ENCODE peak calls at places on chromosome 4, in seven cellular contexts. One of them, this sample, is unnamed.

GRCh38 chr4:168574581-168575295 is 77.9 kb downstream of the PALLD start:
- DNase-seq in uterus: no peak
- DNase-seq in AG10803: no peak
- DNase-seq in cardiac fibroblast: peak
- DNase-seq in heart right ventricle: no peak
- DNase-seq in epithelial cell of esophagus: peak
- DNase-seq in fibroblast of pulmonary artery: no peak
- DNase-seq in this sample: no peak

GRCh38 chr4:151658959-151659593 is 101.7 kb downstream of the GATB start:
- DNase-seq in uterus: no peak
- DNase-seq in AG10803: peak
- DNase-seq in cardiac fibroblast: peak
- DNase-seq in heart right ventricle: no peak
- DNase-seq in epithelial cell of esophagus: no peak
- DNase-seq in fibroblast of pulmonary artery: peak
- DNase-seq in this sample: no peak

GRCh38 chr4:88244821-88245579 is 39.4 kb downstream of the PPM1K start:
- DNase-seq in uterus: no peak
- DNase-seq in AG10803: no peak
- DNase-seq in cardiac fibroblast: no peak
- DNase-seq in heart right ventricle: no peak
- DNase-seq in epithelial cell of esophagus: no peak
- DNase-seq in fibroblast of pulmonary artery: no peak
- DNase-seq in this sample: no peak

GRCh38 chr4:124902111-124902510 is 189.6 kb upstream of the ANKRD50 start:
- DNase-seq in uterus: no peak
- DNase-seq in AG10803: no peak
- DNase-seq in cardiac fibroblast: no peak
- DNase-seq in heart right ventricle: no peak
- DNase-seq in epithelial cell of esophagus: no peak
- DNase-seq in fibroblast of pulmonary artery: no peak
- DNase-seq in this sample: no peak

GRCh38 chr4:2067446-2068197 is 8.5 kb downstream of the NAT8L start:
- DNase-seq in uterus: no peak
- DNase-seq in AG10803: no peak
- DNase-seq in cardiac fibroblast: no peak
- DNase-seq in heart right ventricle: no peak
- DNase-seq in epithelial cell of esophagus: no peak
- DNase-seq in fibroblast of pulmonary artery: no peak
- DNase-seq in this sample: peak

GRCh38 chr4:119207051-119207450 is 5.5 kb upstream of the USP53 start:
- DNase-seq in uterus: no peak
- DNase-seq in AG10803: peak
- DNase-seq in cardiac fibroblast: peak
- DNase-seq in heart right ventricle: no peak
- DNase-seq in epithelial cell of esophagus: no peak
- DNase-seq in fibroblast of pulmonary artery: peak
- DNase-seq in this sample: no peak

GRCh38 chr4:69092190-69092589 is 4.1 kb upstream of the UGT2B7 start:
- DNase-seq in uterus: no peak
- DNase-seq in AG10803: peak
- DNase-seq in cardiac fibroblast: peak
- DNase-seq in heart right ventricle: no peak
- DNase-seq in epithelial cell of esophagus: peak
- DNase-seq in fibroblast of pulmonary artery: peak
- DNase-seq in this sample: no peak

GRCh38 chr4:41418444-41418843 is 119.5 kb upstream of the LIMCH1 start:
- DNase-seq in uterus: no peak
- DNase-seq in AG10803: peak
- DNase-seq in cardiac fibroblast: peak
- DNase-seq in heart right ventricle: peak
- DNase-seq in epithelial cell of esophagus: no peak
- DNase-seq in fibroblast of pulmonary artery: peak
- DNase-seq in this sample: no peak

GRCh38 chr4:179867300-179867878 is 2375.8 kb upstream of the TENM3 start:
- DNase-seq in uterus: no peak
- DNase-seq in AG10803: no peak
- DNase-seq in cardiac fibroblast: peak
- DNase-seq in heart right ventricle: peak
- DNase-seq in epithelial cell of esophagus: peak
- DNase-seq in fibroblast of pulmonary artery: no peak
- DNase-seq in this sample: no peak

GRCh38 chr4:99252746-99253145 is 33.7 kb upstream of the ADH6 start:
- DNase-seq in uterus: no peak
- DNase-seq in AG10803: no peak
- DNase-seq in cardiac fibroblast: no peak
- DNase-seq in heart right ventricle: no peak
- DNase-seq in epithelial cell of esophagus: peak
- DNase-seq in fibroblast of pulmonary artery: no peak
- DNase-seq in this sample: no peak

GRCh38 chr4:62271107-62271506 is 1071.0 kb downstream of the ADGRL3 start:
- DNase-seq in uterus: no peak
- DNase-seq in AG10803: no peak
- DNase-seq in cardiac fibroblast: no peak
- DNase-seq in heart right ventricle: no peak
- DNase-seq in epithelial cell of esophagus: no peak
- DNase-seq in fibroblast of pulmonary artery: no peak
- DNase-seq in this sample: no peak

GRCh38 chr4:8904041-8904501 is 32.4 kb upstream of the HMX1 start:
- DNase-seq in uterus: no peak
- DNase-seq in AG10803: no peak
- DNase-seq in cardiac fibroblast: no peak
- DNase-seq in heart right ventricle: no peak
- DNase-seq in epithelial cell of esophagus: no peak
- DNase-seq in fibroblast of pulmonary artery: no peak
- DNase-seq in this sample: no peak

GRCh38 chr4:177308125-177308524 is 1.5 kb upstream of the NEIL3 start:
- DNase-seq in uterus: no peak
- DNase-seq in AG10803: peak
- DNase-seq in cardiac fibroblast: peak
- DNase-seq in heart right ventricle: no peak
- DNase-seq in epithelial cell of esophagus: peak
- DNase-seq in fibroblast of pulmonary artery: peak
- DNase-seq in this sample: no peak

GRCh38 chr4:53197760-53198150 is 168.1 kb downstream of the SCFD2 start:
- DNase-seq in uterus: no peak
- DNase-seq in AG10803: peak
- DNase-seq in cardiac fibroblast: peak
- DNase-seq in heart right ventricle: no peak
- DNase-seq in epithelial cell of esophagus: no peak
- DNase-seq in fibroblast of pulmonary artery: no peak
- DNase-seq in this sample: no peak

GRCh38 chr4:155675709-155676429 is 9.2 kb downstream of the GUCY1A1 start:
- DNase-seq in uterus: peak
- DNase-seq in AG10803: peak
- DNase-seq in cardiac fibroblast: no peak
- DNase-seq in heart right ventricle: no peak
- DNase-seq in epithelial cell of esophagus: peak
- DNase-seq in fibroblast of pulmonary artery: peak
- DNase-seq in this sample: no peak

GRCh38 chr4:184310171-184310567 is 92.5 kb upstream of the ENPP6 start:
- DNase-seq in uterus: no peak
- DNase-seq in AG10803: no peak
- DNase-seq in cardiac fibroblast: peak
- DNase-seq in heart right ventricle: no peak
- DNase-seq in epithelial cell of esophagus: peak
- DNase-seq in fibroblast of pulmonary artery: no peak
- DNase-seq in this sample: no peak

GRCh38 chr4:73836373-73837269 is at the start of gene CXCL6:
- DNase-seq in uterus: no peak
- DNase-seq in AG10803: no peak
- DNase-seq in cardiac fibroblast: peak
- DNase-seq in heart right ventricle: no peak
- DNase-seq in epithelial cell of esophagus: peak
- DNase-seq in fibroblast of pulmonary artery: peak
- DNase-seq in this sample: peak

GRCh38 chr4:10088135-10089010 is 28.2 kb downstream of the WDR1 start:
- DNase-seq in uterus: no peak
- DNase-seq in AG10803: no peak
- DNase-seq in cardiac fibroblast: no peak
- DNase-seq in heart right ventricle: no peak
- DNase-seq in epithelial cell of esophagus: peak
- DNase-seq in fibroblast of pulmonary artery: no peak
- DNase-seq in this sample: no peak

DNA sequence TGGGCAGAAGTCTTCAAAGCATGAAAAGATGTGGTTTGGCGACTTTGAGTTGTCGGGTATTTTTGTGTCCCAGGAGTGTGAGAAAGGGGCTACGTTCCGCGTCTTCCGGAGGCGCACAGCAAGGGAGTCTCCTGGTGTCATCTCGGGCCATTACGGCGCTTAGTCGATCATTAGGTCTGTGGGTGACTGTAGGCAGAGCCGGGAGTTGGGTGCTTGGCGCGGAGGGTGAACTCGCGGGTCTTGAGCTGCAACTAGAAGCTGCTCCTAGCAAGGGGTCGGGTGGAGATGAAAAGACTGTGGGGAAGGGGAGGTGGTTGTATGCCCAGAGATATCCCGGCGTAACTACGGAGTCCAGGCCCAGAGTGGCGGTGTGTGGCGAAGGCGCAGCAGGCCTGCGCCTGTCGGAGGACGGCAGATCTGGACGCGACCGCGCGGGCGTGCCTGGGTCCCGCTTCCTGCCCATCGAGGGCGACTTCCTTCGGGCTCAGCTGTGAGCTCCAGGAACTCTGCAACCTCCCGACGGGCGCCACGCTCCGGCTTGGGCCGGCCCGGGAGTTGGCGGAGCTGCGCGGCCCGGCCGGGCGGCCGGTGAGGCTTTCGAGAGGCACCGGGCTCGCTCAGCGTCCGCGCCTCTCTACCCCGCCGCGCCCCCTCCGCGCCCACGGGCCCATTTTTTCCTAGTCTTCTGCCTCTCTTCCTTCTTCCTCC is 2.7 kb upstream of the NKX3-2 start:
- DNase-seq in uterus: no peak
- DNase-seq in AG10803: no peak
- DNase-seq in cardiac fibroblast: no peak
- DNase-seq in heart right ventricle: no peak
- DNase-seq in epithelial cell of esophagus: peak
- DNase-seq in fibroblast of pulmonary artery: no peak
- DNase-seq in this sample: no peak
- H3K4me3 ChIP-seq in uterus: no peak
- H3K4me3 ChIP-seq in AG10803: no peak
- H3K4me3 ChIP-seq in cardiac fibroblast: no peak
- H3K4me3 ChIP-seq in heart right ventricle: peak
- H3K4me3 ChIP-seq in epithelial cell of esophagus: peak
- H3K4me3 ChIP-seq in fibroblast of pulmonary artery: no peak
- H3K4me3 ChIP-seq in this sample: peak

GRCh38 chr4:80266267-80266901 is at the start of gene FGF5:
- DNase-seq in uterus: peak
- DNase-seq in AG10803: peak
- DNase-seq in cardiac fibroblast: peak
- DNase-seq in heart right ventricle: peak
- DNase-seq in epithelial cell of esophagus: peak
- DNase-seq in fibroblast of pulmonary artery: peak
- DNase-seq in this sample: no peak
- H3K4me3 ChIP-seq in uterus: peak
- H3K4me3 ChIP-seq in AG10803: peak
- H3K4me3 ChIP-seq in cardiac fibroblast: peak
- H3K4me3 ChIP-seq in heart right ventricle: peak
- H3K4me3 ChIP-seq in epithelial cell of esophagus: peak
- H3K4me3 ChIP-seq in fibroblast of pulmonary artery: peak
- H3K4me3 ChIP-seq in this sample: peak

DNA sequence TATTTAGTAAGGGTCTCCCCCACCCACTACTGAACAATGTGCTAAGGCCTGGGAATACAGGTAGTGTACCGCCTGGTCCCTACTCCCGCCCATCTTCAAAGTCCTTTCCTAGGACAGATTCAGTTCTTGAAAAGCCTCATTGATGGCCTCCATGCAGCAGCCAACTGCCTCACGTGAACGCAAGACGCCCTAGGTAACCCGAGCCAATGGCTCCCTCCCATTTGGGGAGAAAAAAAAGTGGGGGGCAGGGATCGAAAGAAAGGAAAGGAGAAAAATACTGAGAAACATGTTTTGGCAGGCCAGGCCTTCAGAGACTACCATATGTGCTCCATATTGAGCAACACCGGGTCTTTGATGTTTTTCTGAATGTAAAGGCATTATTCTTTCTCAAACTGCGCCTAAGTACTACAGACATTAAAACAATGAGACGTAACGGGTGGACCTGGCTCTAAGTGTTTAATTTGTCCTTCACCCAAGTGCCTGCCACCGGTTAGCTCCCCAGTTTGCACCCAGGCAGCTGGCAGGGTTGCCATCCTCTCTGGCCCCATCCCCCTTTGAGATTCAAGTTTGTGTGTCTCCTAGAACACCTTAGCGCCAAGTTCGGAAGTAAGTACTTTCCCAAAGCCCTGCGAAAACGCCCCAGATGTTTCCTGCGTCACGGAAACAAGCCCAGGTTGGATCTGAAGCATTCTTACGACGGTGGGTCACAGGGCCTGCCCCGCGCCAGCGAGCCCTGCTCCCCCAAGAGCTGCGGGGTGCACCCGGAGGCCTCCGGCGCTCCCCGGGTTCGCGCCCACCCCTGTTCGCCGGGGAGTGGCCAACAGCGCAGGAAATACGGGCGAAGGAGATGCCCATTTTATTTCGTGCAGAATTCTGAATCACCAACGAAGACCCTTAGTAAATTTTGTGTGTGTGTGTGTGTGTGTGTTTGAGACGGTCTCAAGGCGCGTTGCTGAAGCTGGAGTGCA is 30.2 kb downstream of the HAND2 start:
- DNase-seq in uterus: no peak
- DNase-seq in AG10803: no peak
- DNase-seq in cardiac fibroblast: no peak
- DNase-seq in heart right ventricle: no peak
- DNase-seq in epithelial cell of esophagus: no peak
- DNase-seq in fibroblast of pulmonary artery: no peak
- DNase-seq in this sample: no peak
- H3K4me3 ChIP-seq in uterus: no peak
- H3K4me3 ChIP-seq in AG10803: no peak
- H3K4me3 ChIP-seq in cardiac fibroblast: no peak
- H3K4me3 ChIP-seq in heart right ventricle: no peak
- H3K4me3 ChIP-seq in epithelial cell of esophagus: no peak
- H3K4me3 ChIP-seq in fibroblast of pulmonary artery: no peak
- H3K4me3 ChIP-seq in this sample: no peak

GRCh38 chr4:152937535-152938236 is 1.6 kb downstream of the FHDC1 start:
- DNase-seq in uterus: no peak
- DNase-seq in AG10803: peak
- DNase-seq in cardiac fibroblast: peak
- DNase-seq in heart right ventricle: peak
- DNase-seq in epithelial cell of esophagus: peak
- DNase-seq in fibroblast of pulmonary artery: no peak
- DNase-seq in this sample: no peak

GRCh38 chr4:152937280-152937534 is 1.1 kb downstream of the FHDC1 start:
- DNase-seq in uterus: no peak
- DNase-seq in AG10803: no peak
- DNase-seq in cardiac fibroblast: no peak
- DNase-seq in heart right ventricle: no peak
- DNase-seq in epithelial cell of esophagus: no peak
- DNase-seq in fibroblast of pulmonary artery: no peak
- DNase-seq in this sample: no peak

GRCh38 chr4:152936446-152937279 is 540 bp downstream of the FHDC1 start:
- DNase-seq in uterus: no peak
- DNase-seq in AG10803: peak
- DNase-seq in cardiac fibroblast: peak
- DNase-seq in heart right ventricle: no peak
- DNase-seq in epithelial cell of esophagus: peak
- DNase-seq in fibroblast of pulmonary artery: no peak
- DNase-seq in this sample: peak

GRCh38 chr4:152939655-152940054 is 3.5 kb downstream of the FHDC1 start:
- DNase-seq in uterus: no peak
- DNase-seq in AG10803: no peak
- DNase-seq in cardiac fibroblast: no peak
- DNase-seq in heart right ventricle: no peak
- DNase-seq in epithelial cell of esophagus: no peak
- DNase-seq in fibroblast of pulmonary artery: no peak
- DNase-seq in this sample: no peak

GRCh38 chr4:152938237-152938969 is 2.3 kb downstream of the FHDC1 start:
- DNase-seq in uterus: no peak
- DNase-seq in AG10803: no peak
- DNase-seq in cardiac fibroblast: no peak
- DNase-seq in heart right ventricle: no peak
- DNase-seq in epithelial cell of esophagus: no peak
- DNase-seq in fibroblast of pulmonary artery: no peak
- DNase-seq in this sample: no peak
- H3K4me3 ChIP-seq in uterus: peak
- H3K4me3 ChIP-seq in AG10803: peak
- H3K4me3 ChIP-seq in cardiac fibroblast: peak
- H3K4me3 ChIP-seq in heart right ventricle: peak
- H3K4me3 ChIP-seq in epithelial cell of esophagus: peak
- H3K4me3 ChIP-seq in fibroblast of pulmonary artery: peak
- H3K4me3 ChIP-seq in this sample: peak